ENCODE peak calls at places on chromosomes 3 and 15, in nine cellular contexts. K, Z, U, S, X, T, F, G and L are unnamed samples.

GRCh38 chr15:26662226-26662750 is 110.6 kb downstream of the GABRB3 start:
- DNase-seq in U (no peak), G (no peak), T (no peak), Z (no peak), X (no peak), S (no peak), K (no peak), F (no peak), L (no peak)

GRCh38 chr15:51401872-51402517 is 60.5 kb downstream of the GLDN start:
- DNase-seq in T (peak), X (peak), Z (no peak), U (peak), S (peak), F (no peak), G (peak), K (peak), L (no peak)

GRCh38 chr15:101232677-101233076 is 19.2 kb downstream of the CHSY1 start:
- DNase-seq in T (no peak), F (no peak), U (no peak), Z (no peak), X (no peak), G (no peak), K (peak), S (no peak), L (no peak)

GRCh38 chr15:60580068-60580467 is 101.1 kb upstream of the ICE2 start:
- DNase-seq in X (no peak), T (no peak), U (no peak), S (no peak), K (no peak), F (no peak), G (no peak), Z (no peak), L (no peak)

GRCh38 chr15:82810863-82811421 is 1.5 kb downstream of the WHAMM start:
- DNase-seq in F (no peak), K (no peak), X (no peak), Z (no peak), G (no peak), T (no peak), S (no peak), U (no peak), L (no peak)

GRCh38 chr15:83745771-83746170 is 91.8 kb downstream of the ADAMTSL3 start:
- DNase-seq in X (no peak), S (no peak), Z (no peak), K (no peak), G (no peak), F (no peak), T (no peak), U (no peak), L (no peak)

GRCh38 chr3:180253283-180253682 is 216.5 kb upstream of the PEX5L start:
- DNase-seq in Z (no peak), G (peak), F (no peak), T (no peak), X (no peak), U (no peak), S (no peak), K (no peak), L (no peak)

GRCh38 chr3:126313580-126314304 is 43.5 kb downstream of the KLF15 start:
- DNase-seq in X (no peak), K (no peak), G (peak), T (no peak), Z (no peak), F (no peak), S (no peak), U (peak), L (no peak)

GRCh38 chr15:81886080-81886479 is 159.7 kb downstream of the MEX3B start:
- DNase-seq in K (no peak), G (no peak), F (no peak), S (no peak), Z (no peak), X (no peak), T (no peak), U (no peak), L (no peak)

GRCh38 chr15:92833493-92834271 is 66.4 kb upstream of the CHD2 start:
- DNase-seq in F (no peak), K (no peak), U (no peak), X (no peak), S (no peak), T (no peak), G (no peak), Z (no peak), L (no peak)

GRCh38 chr3:172112348-172113123 is 73.2 kb downstream of the FNDC3B start:
- DNase-seq in X (no peak), T (no peak), U (no peak), S (no peak), F (no peak), Z (no peak), G (peak), K (no peak), L (no peak)

GRCh38 chr15:99731336-99732267 is 1.6 kb downstream of the LYSMD4 start:
- DNase-seq in S (no peak), K (no peak), G (no peak), X (no peak), T (no peak), Z (no peak), F (no peak), U (no peak), L (no peak)

GRCh38 chr3:32961189-32961715 is 9.8 kb downstream of the CCR4 start:
- DNase-seq in U (no peak), G (no peak), T (no peak), S (no peak), X (no peak), Z (no peak), F (no peak), K (no peak), L (no peak)

GRCh38 chr15:70853855-70854668 is at the start of gene LARP6:
- DNase-seq in X (peak), G (peak), U (no peak), K (peak), F (no peak), S (peak), Z (no peak), T (peak), L (peak)

GRCh38 chr3:112132975-112133448 is at the start of gene GCSAM:
- DNase-seq in K (peak), G (no peak), Z (no peak), S (no peak), F (no peak), U (peak), X (no peak), T (no peak), L (no peak)

GRCh38 chr3:6770376-6770648 is 90.6 kb upstream of the GRM7 start:
- DNase-seq in G (no peak), U (no peak), Z (no peak), S (no peak), K (no peak), X (no peak), T (no peak), F (no peak), L (no peak)